ENCODE peak calls at places on chromosomes 3 and 15, in six cellular contexts. R, Y, D, H, L and Q are unnamed samples.

GRCh38 chr3:195583831-195584542 is at the start of gene APOD:
- DNase-seq in R (no peak), Y (no peak), D (no peak), H (peak; percentile 71), L (peak; percentile 80), Q (peak; percentile 25)

GRCh38 chr15:62066663-62067447 is at the start of gene C2CD4A:
- DNase-seq in R (peak; percentile 42), Y (no peak), D (peak; percentile 95), H (peak; percentile 70), L (peak; percentile 72), Q (no peak)

GRCh38 chr3:33826206-33826605 is 27.8 kb downstream of the PDCD6IP start:
- DNase-seq in R (no peak), Y (no peak), D (no peak), H (no peak), L (no peak), Q (no peak)

GRCh38 chr3:143464850-143465249 is 345.3 kb downstream of the CHST2 start:
- DNase-seq in R (no peak), Y (peak; percentile 48), D (no peak), H (no peak), L (peak; percentile 31), Q (peak; percentile 36)

GRCh38 chr3:158261371-158261991 is 151.6 kb downstream of the RSRC1 start:
- DNase-seq in R (peak; percentile 7), Y (no peak), D (no peak), H (no peak), L (no peak), Q (no peak)

GRCh38 chr3:123389338-123389910 is 59.5 kb downstream of the ADCY5 start:
- DNase-seq in R (no peak), Y (no peak), D (no peak), H (no peak), L (peak; percentile 22), Q (no peak)

GRCh38 chr3:8549354-8549753 is 47.7 kb downstream of the LMCD1 start:
- DNase-seq in R (no peak), Y (no peak), D (no peak), H (no peak), L (no peak), Q (no peak)

GRCh38 chr3:42526616-42527367 is 24.3 kb downstream of the VIPR1 start:
- DNase-seq in R (no peak), Y (no peak), D (no peak), H (no peak), L (no peak), Q (no peak)

GRCh38 chr3:42152193-42152592 is 61.0 kb downstream of the TRAK1 start:
- DNase-seq in R (no peak), Y (no peak), D (no peak), H (no peak), L (no peak), Q (no peak)

GRCh38 chr3:127217594-127218456 is 24.9 kb downstream of the PRR23E start:
- DNase-seq in R (no peak), Y (peak; percentile 89), D (no peak), H (peak; percentile 65), L (no peak), Q (peak; percentile 32)

GRCh38 chr3:161854232-161854771 is 357.7 kb downstream of the OTOL1 start:
- DNase-seq in R (no peak), Y (peak; percentile 91), D (peak; percentile 65), H (peak; percentile 78), L (no peak), Q (peak; percentile 85)

GRCh38 chr15:82044373-82045178 is 1.2 kb downstream of the MEX3B start:
- DNase-seq in R (no peak), Y (peak; percentile 39), D (peak; percentile 84), H (peak; percentile 32), L (peak; percentile 71), Q (peak; percentile 19)

GRCh38 chr3:15794303-15794771 is 3.4 kb downstream of the ANKRD28 start:
- DNase-seq in R (no peak), Y (no peak), D (no peak), H (peak; percentile 44), L (no peak), Q (no peak)

GRCh38 chr3:24303057-24303754 is 191.4 kb downstream of the THRB start:
- DNase-seq in R (no peak), Y (no peak), D (no peak), H (no peak), L (no peak), Q (no peak)

GRCh38 chr15:88449581-88449980 is 17.6 kb downstream of the MRPL46 start:
- DNase-seq in R (no peak), Y (no peak), D (no peak), H (no peak), L (no peak), Q (no peak)

GRCh38 chr15:42650208-42651066 is 75.0 kb downstream of the STARD9 start:
- DNase-seq in R (peak; percentile 12), Y (peak; percentile 76), D (peak; percentile 51), H (peak; percentile 85), L (peak; percentile 36), Q (peak; percentile 86)

GRCh38 chr15:69557340-69558137 is 104.9 kb downstream of the RPLP1 start:
- DNase-seq in R (no peak), Y (peak; percentile 95), D (no peak), H (peak; percentile 87), L (no peak), Q (peak; percentile 90)

GRCh38 chr15:56490461-56490860 is 25.5 kb upstream of the MNS1 start:
- DNase-seq in R (no peak), Y (no peak), D (no peak), H (no peak), L (no peak), Q (no peak)

GRCh38 chr3:170809021-170809974 is 60.7 kb downstream of the RPL22L1 start:
- DNase-seq in R (peak; percentile 72), Y (peak; percentile 87), D (peak; percentile 61), H (peak; percentile 93), L (no peak), Q (peak; percentile 85)

GRCh38 chr3:34864011-34864410 is 775.3 kb upstream of the ARPP21 start:
- DNase-seq in R (no peak), Y (peak; percentile 45), D (no peak), H (no peak), L (no peak), Q (peak; percentile 49)

GRCh38 chr3:187520027-187520945 is 149.9 kb downstream of the SST start:
- DNase-seq in R (no peak), Y (peak; percentile 42), D (no peak), H (no peak), L (peak; percentile 76), Q (no peak)

GRCh38 chr3:119294889-119295769 is 946 bp downstream of the ARHGAP31 start:
- DNase-seq in R (peak; percentile 86), Y (peak; percentile 39), D (peak; percentile 57), H (peak; percentile 37), L (peak; percentile 66), Q (peak; percentile 29)

GRCh38 chr3:178367817-178368617 is 168.2 kb upstream of the KCNMB2 start:
- DNase-seq in R (peak; percentile 4), Y (no peak), D (no peak), H (no peak), L (no peak), Q (no peak)

GRCh38 chr15:33242165-33242564 is 47.7 kb upstream of the FMN1 start:
- DNase-seq in R (no peak), Y (peak; percentile 33), D (peak; percentile 42), H (peak; percentile 98), L (no peak), Q (peak; percentile 99)

GRCh38 chr3:46574881-46575576 is 8.9 kb upstream of the LRRC2 start:
- DNase-seq in R (no peak), Y (no peak), D (peak; percentile 58), H (no peak), L (no peak), Q (no peak)